ENCODE peak calls at places on chromosomes 7 and 10, in five cellular contexts. E is DND-41, L is IMR-90, Y is K562, D is PC-3. O is an unnamed sample.

GRCh38 chr7:105782391-105783063 is 93.9 kb downstream of the ATXN7L1 start:
- DNase-seq in E (no peak), L (peak; percentile 94), Y (no peak), D (peak; percentile 96), O (no peak)

GRCh38 chr7:582931-583330 is 63.3 kb upstream of the PDGFA start:
- DNase-seq in E (no peak), L (no peak), Y (no peak), D (no peak), O (no peak)

GRCh38 chr7:100486111-100486636 is 2.4 kb downstream of the NYAP1 start:
- DNase-seq in E (no peak), L (no peak), Y (no peak), D (no peak), O (no peak)

GRCh38 chr7:44145969-44146897 is 5.1 kb upstream of the MYL7 start:
- DNase-seq in E (no peak), L (peak; percentile 12), Y (peak; percentile 99), D (no peak), O (peak; percentile 89)

GRCh38 chr10:122178655-122179054 is 92.4 kb upstream of the BTBD16 start:
- DNase-seq in E (no peak), L (no peak), Y (no peak), D (no peak), O (no peak)

GRCh38 chr7:152851326-152851725 is 91.8 kb downstream of the ACTR3B start:
- DNase-seq in E (no peak), L (no peak), Y (peak; percentile 11), D (no peak), O (no peak)

GRCh38 chr7:135745702-135746312 is 2.8 kb downstream of the FAM180A start:
- DNase-seq in E (no peak), L (peak; percentile 99), Y (peak; percentile 38), D (peak; percentile 95), O (no peak)

GRCh38 chr10:68142761-68143160 is 33.5 kb downstream of the MYPN start:
- DNase-seq in E (no peak), L (no peak), Y (no peak), D (no peak), O (peak; percentile 20)

GRCh38 chr10:29584436-29584835 is 50.3 kb downstream of the SVIL start:
- DNase-seq in E (no peak), L (no peak), Y (no peak), D (no peak), O (no peak)

GRCh38 chr7:37642028-37642540 is 41.5 kb upstream of the GPR141 start:
- DNase-seq in E (no peak), L (no peak), Y (no peak), D (no peak), O (no peak)

GRCh38 chr7:99126921-99127553 is 16.9 kb downstream of the SMURF1 start:
- DNase-seq in E (no peak), L (no peak), Y (peak; percentile 46), D (no peak), O (no peak)

GRCh38 chr7:99129536-99129935 is 14.4 kb downstream of the SMURF1 start:
- DNase-seq in E (no peak), L (no peak), Y (no peak), D (no peak), O (no peak)

GRCh38 chr7:99129001-99129400 is 14.9 kb downstream of the SMURF1 start:
- DNase-seq in E (no peak), L (no peak), Y (no peak), D (no peak), O (no peak)

GRCh38 chr7:99127636-99128035 is 16.3 kb downstream of the SMURF1 start:
- DNase-seq in E (no peak), L (peak; percentile 56), Y (no peak), D (peak; percentile 10), O (no peak)

DNA sequence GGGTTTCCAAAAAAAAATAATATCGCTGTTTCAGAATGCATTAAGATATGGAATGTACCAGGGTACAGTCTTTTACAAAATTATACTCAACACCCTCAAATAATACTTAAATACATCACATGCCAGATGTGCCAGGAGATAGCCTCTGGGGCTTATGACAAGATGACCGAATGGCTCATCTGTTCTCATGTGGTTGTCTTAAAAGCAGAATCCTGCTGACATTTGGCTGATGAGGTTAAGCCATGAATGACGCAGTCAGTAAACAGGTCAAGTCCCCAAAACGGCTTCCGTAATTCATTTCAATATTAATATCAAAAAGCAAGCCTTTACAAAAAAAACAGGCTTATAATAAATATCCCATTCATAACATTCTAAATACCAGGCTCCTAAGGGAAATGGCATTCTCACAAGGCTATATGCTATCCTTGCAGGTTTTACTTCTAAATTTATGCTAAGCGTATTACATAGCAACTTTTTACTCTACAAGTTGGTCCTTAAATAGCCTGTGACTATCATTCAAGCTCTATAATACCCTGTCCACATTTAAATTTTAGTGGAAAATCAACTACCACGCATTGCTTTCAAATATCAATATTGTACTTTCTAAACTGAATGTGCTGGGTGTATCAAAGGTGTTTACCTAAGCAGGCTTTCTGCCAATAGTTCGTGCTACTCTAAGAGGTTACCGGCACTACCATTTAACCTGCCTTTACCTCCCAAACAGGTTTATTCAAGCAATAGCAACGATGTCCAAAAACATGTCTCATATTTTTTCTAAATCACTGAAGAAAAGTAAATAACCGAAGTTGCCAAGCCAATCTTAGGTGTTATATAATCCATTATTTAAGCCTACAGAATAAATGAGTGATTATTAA is 15.6 kb downstream of the SMURF1 start:
- DNase-seq in E (no peak), L (no peak), Y (peak; percentile 49), D (peak; percentile 66), O (no peak)
- H3K9ac ChIP-seq in E (no peak overlapping the region), L (no peak overlapping the region), Y (no peak overlapping the region), D (no peak overlapping the region), O (no peak overlapping the region)

GRCh38 chr7:141696386-141696785 is 5.6 kb downstream of the DENND11 start:
- DNase-seq in E (no peak), L (no peak), Y (no peak), D (no peak), O (no peak)

GRCh38 chr7:141695803-141696289 is 6.1 kb downstream of the DENND11 start:
- DNase-seq in E (no peak), L (no peak), Y (no peak), D (peak; percentile 91), O (no peak)

GRCh38 chr7:141691540-141691939 is 10.4 kb downstream of the DENND11 start:
- DNase-seq in E (no peak), L (no peak), Y (no peak), D (no peak), O (no peak)

GRCh38 chr7:141697211-141697871 is 4.6 kb downstream of the DENND11 start:
- DNase-seq in E (no peak), L (peak; percentile 74), Y (no peak), D (peak; percentile 81), O (no peak)

GRCh38 chr7:141693082-141693481 is 8.9 kb downstream of the DENND11 start:
- DNase-seq in E (no peak), L (no peak), Y (no peak), D (no peak), O (no peak)
- H4K20me1 ChIP-seq in E (peaks cover 41% of the 10 kb centered on the region), L (no peaks in the 10 kb centered on the region), Y (no peaks in the 10 kb centered on the region), D (no peaks in the 10 kb centered on the region), O (peaks cover 26% of the 10 kb centered on the region)

GRCh38 chr10:31034041-31034918 is 2.6 kb upstream of the ZNF438 start:
- DNase-seq in E (no peak), L (peak; percentile 97), Y (no peak), D (peak; percentile 77), O (no peak)
- H3K9ac ChIP-seq in E (peak overlapping the region; percentile 8), L (peak overlapping the region; percentile 53), Y (no peak overlapping the region), D (no peak overlapping the region), O (no peak overlapping the region)

GRCh38 chr7:132993377-132994013 is 88.4 kb downstream of the CHCHD3 start:
- DNase-seq in E (no peak), L (no peak), Y (peak; percentile 57), D (no peak), O (no peak)
- H4K20me1 ChIP-seq in E (peaks cover 23% of the 10 kb centered on the region), L (peaks cover 15% of the 10 kb centered on the region), Y (peaks cover 28% of the 10 kb centered on the region), D (peaks cover 6% of the 10 kb centered on the region), O (no peaks in the 10 kb centered on the region)

DNA sequence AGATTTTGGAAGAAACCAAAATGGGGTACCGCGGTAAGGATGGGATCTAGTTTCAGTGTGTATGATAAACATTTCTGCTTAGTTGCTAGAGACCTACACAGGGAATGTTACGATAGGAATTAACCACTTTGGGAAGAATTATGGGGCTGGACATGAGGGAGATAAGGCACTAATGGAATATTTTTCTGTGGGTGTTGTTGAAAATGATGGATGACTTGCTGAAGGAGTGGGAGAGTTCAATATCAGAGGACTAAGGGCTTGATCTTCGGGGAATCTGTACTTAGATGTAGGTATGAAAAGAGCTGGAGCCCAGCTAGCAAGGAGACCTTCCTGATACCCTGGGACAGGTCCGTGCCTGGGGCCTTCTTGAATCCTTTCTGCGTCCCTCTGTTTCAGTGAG is 303.7 kb downstream of the EXOC4 start:
- DNase-seq in E (no peak), L (no peak), Y (no peak), D (no peak), O (no peak)
- H3K9ac ChIP-seq in E (no peak overlapping the region), L (no peak overlapping the region), Y (no peak overlapping the region), D (no peak overlapping the region), O (no peak overlapping the region)

GRCh38 chr10:129887986-129888783 is 75.9 kb downstream of the EBF3 start:
- DNase-seq in E (no peak), L (no peak), Y (no peak), D (no peak), O (no peak)
- H4K20me1 ChIP-seq in E (no peaks in the 10 kb centered on the region), L (no peaks in the 10 kb centered on the region), Y (no peaks in the 10 kb centered on the region), D (no peaks in the 10 kb centered on the region), O (no peaks in the 10 kb centered on the region)

DNA sequence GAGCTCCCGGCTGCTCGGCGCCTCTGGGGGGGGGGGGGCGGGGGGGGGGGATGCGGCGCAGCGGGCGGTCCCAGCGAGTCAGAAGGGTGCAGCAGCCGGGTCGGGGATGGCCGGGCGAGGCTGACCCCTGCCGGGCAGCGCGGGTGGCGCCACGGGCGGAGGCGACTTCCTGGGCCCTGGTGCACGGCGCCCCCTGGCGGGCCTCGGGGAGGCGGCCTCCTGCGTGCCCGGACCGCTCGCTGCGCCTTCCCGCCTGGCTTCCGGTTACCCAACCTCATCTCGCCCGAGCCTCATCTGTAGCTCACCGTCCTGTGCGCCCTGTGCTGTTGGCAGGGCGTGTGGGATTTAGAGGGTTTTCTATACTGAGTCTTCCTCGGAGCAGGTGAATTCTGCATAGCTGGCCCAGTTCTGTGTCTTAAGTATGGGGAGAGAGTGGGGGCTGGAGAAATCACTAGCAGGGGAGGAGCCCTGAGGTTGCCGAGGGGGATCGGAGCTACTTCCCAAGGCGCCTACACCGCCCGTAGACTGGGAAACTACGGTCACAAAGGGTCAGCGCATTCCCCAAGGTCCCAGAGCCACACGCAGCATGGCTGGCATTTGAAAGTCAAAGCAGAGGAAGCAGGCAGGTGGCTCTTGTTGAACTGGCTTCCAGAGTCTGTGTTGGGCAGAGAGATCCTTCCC is 28.3 kb upstream of the WDFY4 start:
- DNase-seq in E (peak; percentile 87), L (peak; percentile 88), Y (peak; percentile 94), D (peak; percentile 97), O (peak; percentile 97)
- H3K9ac ChIP-seq in E (no peak overlapping the region), L (peak overlapping the region; percentile 48), Y (peak overlapping the region; percentile 89), D (peak overlapping the region; percentile 53), O (peak overlapping the region; percentile 72)

GRCh38 chr10:103444478-103444877 is 7.7 kb downstream of the CALHM2 start:
- DNase-seq in E (no peak), L (no peak), Y (no peak), D (no peak), O (no peak)
- H4K20me1 ChIP-seq in E (peaks cover 10% of the 10 kb centered on the region), L (peaks cover 12% of the 10 kb centered on the region), Y (peaks cover 3% of the 10 kb centered on the region), D (no peaks in the 10 kb centered on the region), O (no peaks in the 10 kb centered on the region)

DNA sequence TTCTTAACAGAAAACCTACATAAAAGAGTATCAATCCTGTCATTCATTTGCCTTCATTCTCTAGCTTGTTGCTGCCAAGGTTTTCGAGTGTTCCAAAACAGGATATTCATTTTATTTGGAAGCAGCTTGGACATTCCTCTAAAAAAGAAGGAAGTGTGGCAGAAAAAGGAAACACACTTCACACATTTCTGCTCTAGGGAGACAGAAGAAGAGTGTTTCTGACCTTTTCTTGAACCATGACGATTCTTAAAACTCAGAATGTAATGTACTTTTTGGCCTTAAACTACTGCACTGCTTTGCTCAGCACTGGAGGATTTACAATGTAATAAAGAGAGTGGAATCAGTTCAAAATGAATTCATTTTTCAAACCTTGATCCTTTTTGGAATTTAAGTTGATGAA is 81.3 kb downstream of the SEMA3A start:
- DNase-seq in E (no peak), L (no peak), Y (no peak), D (no peak), O (no peak)
- H3K9ac ChIP-seq in E (no peak overlapping the region), L (no peak overlapping the region), Y (no peak overlapping the region), D (no peak overlapping the region), O (no peak overlapping the region)